ENCODE peak calls at places on chromosome 18, in ten cellular contexts. One of them, this sample, is unnamed.

GRCh38 chr18:24185805-24186204 is 46.9 kb downstream of the CABYR start:
- DNase-seq in kidney tubule cell: no peak
- DNase-seq in lung: no peak
- DNase-seq in GM12891: no peak
- DNase-seq in adrenal gland: no peak
- DNase-seq in cardiac fibroblast: peak; percentile 46
- DNase-seq in ELR: peak; percentile 55
- DNase-seq in DMS 273 treated with DMSO at 0.1 percent for 48 hours: no peak
- DNase-seq in progenitor cell of endocrine pancreas: no peak
- DNase-seq in Calu3: no peak
- DNase-seq in this sample: no peak

GRCh38 chr18:65735166-65735565 is 15.6 kb upstream of the CDH7 start:
- DNase-seq in cardiac fibroblast: no peak
- DNase-seq in ELR: no peak
- DNase-seq in GM12891: no peak
- DNase-seq in lung: no peak
- DNase-seq in DMS 273 treated with DMSO at 0.1 percent for 48 hours: peak; percentile 76
- DNase-seq in kidney tubule cell: no peak
- DNase-seq in Calu3: no peak
- DNase-seq in progenitor cell of endocrine pancreas: no peak
- DNase-seq in adrenal gland: no peak
- DNase-seq in this sample: no peak

GRCh38 chr18:28045176-28045810 is 131.6 kb downstream of the CDH2 start:
- DNase-seq in cardiac fibroblast: peak; percentile 64
- DNase-seq in adrenal gland: no peak
- DNase-seq in lung: no peak
- DNase-seq in ELR: peak; percentile 59
- DNase-seq in DMS 273 treated with DMSO at 0.1 percent for 48 hours: no peak
- DNase-seq in Calu3: no peak
- DNase-seq in GM12891: no peak
- DNase-seq in progenitor cell of endocrine pancreas: no peak
- DNase-seq in kidney tubule cell: peak; percentile 92
- DNase-seq in this sample: peak; percentile 62

GRCh38 chr18:11541179-11541578 is 68.2 kb upstream of the SLC35G4 start:
- DNase-seq in progenitor cell of endocrine pancreas: no peak
- DNase-seq in DMS 273 treated with DMSO at 0.1 percent for 48 hours: no peak
- DNase-seq in lung: no peak
- DNase-seq in Calu3: no peak
- DNase-seq in kidney tubule cell: no peak
- DNase-seq in ELR: no peak
- DNase-seq in GM12891: no peak
- DNase-seq in adrenal gland: no peak
- DNase-seq in cardiac fibroblast: no peak
- DNase-seq in this sample: no peak

GRCh38 chr18:3454365-3455089 is 4.6 kb downstream of the TGIF1 start:
- DNase-seq in cardiac fibroblast: peak; percentile 83
- DNase-seq in progenitor cell of endocrine pancreas: no peak
- DNase-seq in ELR: peak; percentile 75
- DNase-seq in DMS 273 treated with DMSO at 0.1 percent for 48 hours: peak; percentile 31
- DNase-seq in kidney tubule cell: peak; percentile 79
- DNase-seq in adrenal gland: peak; percentile 47
- DNase-seq in GM12891: no peak
- DNase-seq in lung: no peak
- DNase-seq in Calu3: peak; percentile 62
- DNase-seq in this sample: peak; percentile 62

GRCh38 chr18:34483198-34483597 is 226.9 kb upstream of the DTNA start:
- DNase-seq in lung: no peak
- DNase-seq in Calu3: no peak
- DNase-seq in DMS 273 treated with DMSO at 0.1 percent for 48 hours: no peak
- DNase-seq in progenitor cell of endocrine pancreas: no peak
- DNase-seq in GM12891: no peak
- DNase-seq in kidney tubule cell: no peak
- DNase-seq in cardiac fibroblast: no peak
- DNase-seq in adrenal gland: no peak
- DNase-seq in ELR: no peak
- DNase-seq in this sample: no peak

GRCh38 chr18:79507546-79508480 is 112.1 kb downstream of the NFATC1 start:
- DNase-seq in progenitor cell of endocrine pancreas: no peak
- DNase-seq in lung: no peak
- DNase-seq in Calu3: no peak
- DNase-seq in kidney tubule cell: peak; percentile 68
- DNase-seq in adrenal gland: peak; percentile 65
- DNase-seq in GM12891: no peak
- DNase-seq in DMS 273 treated with DMSO at 0.1 percent for 48 hours: no peak
- DNase-seq in cardiac fibroblast: peak; percentile 77
- DNase-seq in ELR: no peak
- DNase-seq in this sample: no peak

GRCh38 chr18:59957957-59958356 is 58.2 kb downstream of the PMAIP1 start:
- DNase-seq in kidney tubule cell: peak; percentile 80
- DNase-seq in adrenal gland: peak; percentile 73
- DNase-seq in DMS 273 treated with DMSO at 0.1 percent for 48 hours: peak; percentile 91
- DNase-seq in lung: no peak
- DNase-seq in progenitor cell of endocrine pancreas: no peak
- DNase-seq in cardiac fibroblast: peak; percentile 51
- DNase-seq in ELR: peak; percentile 84
- DNase-seq in GM12891: no peak
- DNase-seq in Calu3: peak; percentile 57
- DNase-seq in this sample: peak; percentile 68

GRCh38 chr18:7601249-7601620 is 34.1 kb downstream of the PTPRM start:
- DNase-seq in ELR: peak; percentile 89
- DNase-seq in DMS 273 treated with DMSO at 0.1 percent for 48 hours: no peak
- DNase-seq in adrenal gland: no peak
- DNase-seq in kidney tubule cell: peak; percentile 92
- DNase-seq in lung: no peak
- DNase-seq in GM12891: no peak
- DNase-seq in progenitor cell of endocrine pancreas: no peak
- DNase-seq in Calu3: no peak
- DNase-seq in cardiac fibroblast: peak; percentile 26
- DNase-seq in this sample: peak; percentile 14

GRCh38 chr18:48866856-48867255 is 83.9 kb downstream of the SMAD7 start:
- DNase-seq in kidney tubule cell: no peak
- DNase-seq in ELR: no peak
- DNase-seq in Calu3: no peak
- DNase-seq in progenitor cell of endocrine pancreas: no peak
- DNase-seq in adrenal gland: no peak
- DNase-seq in lung: no peak
- DNase-seq in DMS 273 treated with DMSO at 0.1 percent for 48 hours: no peak
- DNase-seq in GM12891: no peak
- DNase-seq in cardiac fibroblast: no peak
- DNase-seq in this sample: no peak

GRCh38 chr18:3265564-3266033 is 3.7 kb downstream of the MYL12B start:
- DNase-seq in adrenal gland: no peak
- DNase-seq in ELR: peak; percentile 68
- DNase-seq in progenitor cell of endocrine pancreas: no peak
- DNase-seq in GM12891: no peak
- DNase-seq in kidney tubule cell: peak; percentile 48
- DNase-seq in Calu3: no peak
- DNase-seq in lung: no peak
- DNase-seq in cardiac fibroblast: peak; percentile 40
- DNase-seq in DMS 273 treated with DMSO at 0.1 percent for 48 hours: no peak
- DNase-seq in this sample: peak; percentile 60